ENCODE peak calls at places on chromosomes 3 and 15, in nine cellular contexts. D is neural progenitor cell, F is K562, Z is PC-9, Q is GM23248, B is mesendoderm, H is DND-41, J is HepG2, I is PC-3. U is an unnamed sample. For H3K79me2, the result is how much of the 10 kb centered on the place peaks cover.

GRCh38 chr3:170689218-170689874 is 103.5 kb upstream of the SLC7A14 start:
- DNase-seq in Q (peak), F (no peak), B (peak), H (no peak), I (peak), J (no peak), D (peak), Z (peak), U (peak)

GRCh38 chr3:179981646-179982045 is 55.1 kb downstream of the PEX5L start:
- DNase-seq in H (no peak), D (no peak), F (no peak), Z (no peak), Q (no peak), I (no peak), J (no peak), B (no peak), U (no peak)

GRCh38 chr3:155019576-155019975 is 60.5 kb upstream of the MME start:
- DNase-seq in J (no peak), I (peak), F (no peak), H (no peak), D (no peak), Q (peak), Z (no peak), B (peak), U (peak)

GRCh38 chr3:189898559-189899153 is 222.0 kb downstream of the P3H2 start:
- DNase-seq in H (no peak), I (no peak), J (no peak), B (no peak), Q (peak), F (no peak), D (no peak), Z (no peak), U (no peak)

GRCh38 chr3:128846501-128846900 is 32.9 kb upstream of the ACAD9 start:
- DNase-seq in D (no peak), B (no peak), Q (no peak), F (no peak), Z (no peak), J (no peak), I (no peak), H (no peak), U (no peak)

GRCh38 chr15:90762109-90762508 is 45.0 kb downstream of the BLM start:
- DNase-seq in J (no peak), I (no peak), B (peak), F (no peak), H (no peak), Z (no peak), D (no peak), Q (peak), U (peak)

GRCh38 chr3:160016972-160017371 is 28.3 kb downstream of the IL12A start:
- DNase-seq in J (peak), H (no peak), I (peak), D (no peak), F (no peak), Z (peak), B (no peak), Q (no peak), U (no peak)

GRCh38 chr15:56877591-56877990 is 40.9 kb upstream of the TCF12 start:
- DNase-seq in D (no peak), I (no peak), Q (no peak), F (no peak), Z (no peak), B (no peak), H (no peak), J (no peak), U (no peak)

GRCh38 chr3:84487296-84487695 is 471.5 kb upstream of the CADM2 start:
- DNase-seq in H (no peak), I (no peak), Q (no peak), D (peak), J (no peak), B (peak), Z (no peak), F (no peak), U (peak)

GRCh38 chr15:65275728-65276126 is 11.0 kb downstream of the PARP16 start:
- DNase-seq in Q (peak), F (peak), H (no peak), B (no peak), J (peak), I (peak), Z (no peak), D (no peak), U (peak)

GRCh38 chr3:197154-197855 is 742 bp downstream of the CHL1 start:
- DNase-seq in Z (no peak), I (no peak), H (no peak), B (peak), D (peak), F (no peak), Q (no peak), J (no peak), U (peak)

DNA sequence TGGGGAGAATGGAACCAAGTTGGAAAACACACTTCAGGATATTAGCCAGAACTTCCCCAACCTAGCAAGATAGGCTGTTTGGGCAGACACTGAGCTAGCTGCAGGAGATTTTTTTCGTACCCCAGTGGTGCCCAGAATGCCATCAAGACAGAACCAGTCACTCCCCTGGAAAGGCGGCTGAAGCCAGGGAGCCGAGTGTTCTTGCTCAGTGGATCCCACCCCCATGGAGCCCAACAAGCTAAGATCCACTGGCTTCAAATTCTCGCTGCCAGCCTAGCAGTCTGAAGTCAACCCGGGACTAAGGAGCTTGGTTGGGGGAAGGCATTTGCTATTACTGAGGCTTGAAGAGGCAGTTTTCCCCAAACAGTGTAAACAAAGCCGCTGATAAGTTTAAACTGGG is 152.4 kb downstream of the MBNL1 start:
- DNase-seq in D (no peak), F (no peak), I (no peak), B (no peak), Q (no peak), Z (no peak), J (no peak), H (no peak), U (no peak)
- H3K79me2 ChIP-seq in D (under half), F (under half), I (under half), B (under half), Q (half or more), Z (under half), J (under half), H (half or more), U (under half)

DNA sequence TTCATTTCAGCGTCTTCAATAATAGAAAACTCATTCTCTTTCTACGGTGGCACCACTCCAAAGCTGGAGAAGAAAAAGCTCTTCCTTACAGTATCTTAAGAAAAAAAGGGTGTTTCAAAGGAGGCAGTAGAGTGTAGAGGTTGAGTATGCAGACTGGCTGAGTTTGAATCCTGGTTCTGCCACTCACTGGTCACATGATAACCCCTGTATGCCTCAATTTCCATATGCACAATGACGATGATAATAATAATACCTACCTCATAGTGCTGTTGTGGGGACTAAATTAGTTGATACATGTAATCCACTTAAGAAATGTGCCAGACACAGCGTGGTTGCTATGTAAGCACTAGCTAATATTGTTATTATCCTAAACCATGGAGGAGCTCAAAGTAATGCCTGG is 4.5 kb downstream of the ANP32A start:
- DNase-seq in H (no peak), Q (no peak), F (no peak), I (no peak), D (no peak), J (no peak), Z (no peak), B (no peak), U (no peak)
- H3K4me3 ChIP-seq in H (no peak), Q (peak), F (peak), I (peak), D (peak), J (peak), Z (peak), B (no peak), U (peak)

DNA sequence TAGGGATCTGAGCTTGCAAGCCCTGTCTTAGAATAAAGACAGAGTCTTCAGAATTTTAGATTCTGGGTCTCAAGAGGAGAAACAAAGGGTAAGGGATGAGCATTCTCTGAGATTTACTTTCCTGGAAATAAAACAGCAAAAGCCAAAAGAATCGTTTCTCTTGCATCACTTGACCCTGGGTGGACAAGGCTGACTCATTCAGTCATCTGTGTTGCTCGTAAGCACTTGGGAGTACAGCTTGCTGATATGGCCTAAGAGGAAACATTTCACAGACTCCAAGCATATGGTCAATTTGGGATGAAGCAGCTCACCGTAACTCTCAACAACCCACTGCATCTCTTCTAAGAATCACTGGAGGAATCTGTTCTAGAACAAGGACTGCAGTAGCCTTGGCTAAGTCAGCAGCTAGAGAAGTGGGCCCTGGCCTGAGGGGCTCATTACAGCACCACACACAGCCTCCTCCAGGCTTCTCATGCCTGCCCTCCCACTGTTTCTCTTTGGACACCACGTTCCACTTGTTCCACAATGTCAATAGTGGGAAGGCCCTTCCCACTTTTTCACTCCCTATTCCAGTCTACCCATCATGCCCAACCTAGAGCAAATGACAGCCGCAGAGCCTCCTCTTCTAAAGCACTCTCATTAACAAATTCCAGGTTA is 86.1 kb downstream of the RFTN1 start:
- DNase-seq in J (no peak), D (no peak), I (peak), Z (no peak), H (no peak), Q (peak), B (no peak), F (no peak), U (peak)
- H3K79me2 ChIP-seq in J (under half), D (under half), I (under half), Z (under half), H (under half), Q (half or more), B (under half), F (under half), U (under half)

GRCh38 chr3:123773681-123774431 is 110.3 kb downstream of the MYLK start:
- DNase-seq in J (no peak), D (no peak), F (no peak), B (no peak), Q (peak), H (no peak), Z (no peak), I (no peak), U (peak)
- H3K4me3 ChIP-seq in J (no peak), D (no peak), F (no peak), B (no peak), Q (peak), H (no peak), Z (no peak), I (no peak), U (no peak)

DNA sequence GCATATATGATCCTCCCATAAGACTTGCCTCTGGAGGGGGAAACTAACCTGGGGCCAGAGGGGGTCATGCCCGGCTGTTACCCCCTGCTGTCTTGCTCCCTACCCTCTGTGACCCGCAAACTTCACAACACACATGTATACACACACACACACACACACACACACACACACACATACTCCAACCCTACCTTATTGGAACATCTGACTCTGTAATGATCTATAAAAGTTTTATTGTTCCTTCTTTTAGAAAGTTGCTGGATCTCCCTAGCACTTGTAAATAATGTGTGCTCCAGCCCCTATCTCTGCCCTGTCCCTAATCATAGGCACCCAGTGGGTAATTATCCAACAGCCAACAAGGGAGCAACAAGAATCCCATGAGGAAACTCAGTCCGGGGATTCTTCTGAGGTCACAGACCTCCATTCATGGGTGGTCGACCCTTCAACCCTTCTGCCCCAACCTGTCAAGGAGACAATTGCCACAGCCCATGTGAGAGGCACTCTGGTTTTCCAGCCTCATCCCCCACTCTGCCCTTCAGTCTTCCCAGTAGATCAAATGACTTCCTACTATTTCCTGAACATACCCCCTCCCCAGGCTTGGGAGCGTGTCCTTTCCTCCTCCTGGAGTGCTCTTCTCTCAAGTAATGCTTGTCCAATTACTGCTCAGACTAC is 14.0 kb upstream of the TPM1 start:
- DNase-seq in I (no peak), D (peak), J (no peak), Q (no peak), H (no peak), B (no peak), Z (no peak), F (no peak), U (no peak)
- H3K79me2 ChIP-seq in I (under half), D (under half), J (under half), Q (under half), H (under half), B (under half), Z (under half), F (under half), U (under half)

GRCh38 chr15:61839541-61839940 is 220.7 kb downstream of the VPS13C start:
- DNase-seq in J (no peak), H (no peak), Q (no peak), Z (no peak), B (no peak), D (no peak), I (no peak), F (no peak), U (no peak)

GRCh38 chr15:61832223-61832622 is 228.0 kb downstream of the VPS13C start:
- DNase-seq in B (no peak), Z (no peak), Q (no peak), I (no peak), D (no peak), H (no peak), J (no peak), F (no peak), U (no peak)

GRCh38 chr15:61834076-61834697 is 226.1 kb downstream of the VPS13C start:
- DNase-seq in B (peak), I (peak), H (peak), F (peak), D (peak), Z (peak), Q (peak), J (peak), U (peak)

GRCh38 chr15:61835029-61835428 is 225.2 kb downstream of the VPS13C start:
- DNase-seq in Q (no peak), D (no peak), Z (no peak), F (no peak), J (no peak), B (no peak), H (no peak), I (no peak), U (no peak)

DNA sequence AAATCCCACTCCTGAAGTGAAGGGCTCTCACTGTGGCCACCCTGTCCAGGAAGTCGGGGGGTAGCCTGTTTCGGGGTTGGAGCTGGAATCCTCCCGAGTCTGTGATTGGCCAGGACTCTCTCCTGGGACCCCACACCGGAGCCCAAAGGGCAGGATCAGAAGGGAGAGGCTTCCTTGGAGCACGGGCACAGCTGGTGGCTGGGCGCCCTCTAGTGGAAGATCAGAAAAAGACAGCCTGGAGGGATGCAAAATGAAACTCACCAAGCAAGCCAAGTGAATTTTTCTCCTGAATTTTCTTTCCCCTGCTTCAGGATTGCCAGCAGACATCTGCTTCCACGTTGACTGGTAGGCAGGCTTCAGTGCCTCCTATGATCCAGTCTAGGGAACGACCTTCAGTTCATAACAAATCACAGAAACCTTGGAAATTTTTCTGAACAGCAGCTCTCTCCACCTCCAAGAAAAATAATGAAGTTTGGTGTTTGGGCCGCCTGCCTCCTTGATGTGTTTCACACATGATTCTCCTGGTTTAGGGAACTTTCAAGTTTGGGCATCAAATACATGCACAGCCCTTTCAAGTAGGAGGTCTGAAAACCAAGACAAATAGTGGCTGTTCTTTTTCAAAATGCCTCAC is 224.7 kb downstream of the VPS13C start:
- DNase-seq in Z (no peak), B (peak), I (peak), F (peak), D (peak), Q (peak), H (peak), J (peak), U (peak)
- H3K4me3 ChIP-seq in Z (no peak), B (no peak), I (no peak), F (no peak), D (no peak), Q (peak), H (no peak), J (peak), U (no peak)

DNA sequence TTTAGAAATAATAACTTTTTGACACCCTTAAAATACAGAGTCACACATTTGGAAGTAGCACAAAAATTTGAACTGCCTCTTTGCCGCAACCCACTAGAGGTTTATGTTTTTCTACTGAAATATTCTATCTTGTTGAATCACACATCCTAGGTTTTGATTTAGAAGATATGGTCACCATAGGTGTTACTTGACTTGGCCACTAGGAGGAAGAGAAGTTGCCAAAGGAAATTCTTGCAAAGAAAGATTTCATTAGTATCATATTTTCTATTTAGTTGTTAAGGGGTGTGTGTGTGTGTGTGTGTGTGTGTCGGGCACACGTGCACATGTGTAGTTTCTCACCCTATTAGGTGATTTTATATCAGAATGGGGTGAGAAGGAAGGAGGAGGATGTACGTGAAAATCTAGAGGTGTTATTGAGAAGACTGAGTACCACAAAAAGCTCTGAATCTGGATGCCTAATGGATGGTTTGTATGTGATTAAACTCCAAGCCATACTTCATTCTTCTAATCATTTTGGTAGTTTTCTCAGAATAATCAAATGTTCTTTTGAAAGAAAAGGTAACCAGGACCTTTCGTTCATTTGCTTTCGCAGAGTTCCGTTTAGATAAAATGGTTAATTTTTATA is 31.5 kb downstream of the ZFAND6 start:
- DNase-seq in Z (no peak), Q (peak), I (peak), D (no peak), B (no peak), H (no peak), F (no peak), J (no peak), U (no peak)
- H3K79me2 ChIP-seq in Z (half or more), Q (half or more), I (half or more), D (half or more), B (under half), H (half or more), F (half or more), J (half or more), U (half or more)

U was measured in hepatocyte.